ENCODE peak calls at places on chromosomes 11 and 22, in ten cellular contexts. X is aorta; A is PC-3; W is naive thymus-derived CD8-positive, alpha-beta T cell; E is central memory CD4-positive, alpha-beta T cell; Z is GM20000; Y is SW480; O is SK-MEL-5; P is brain microvascular endothelial cell; J is erythroblast. U is an unnamed sample.

GRCh38 chr11:106961518-106961917 is 56.8 kb downstream of the GUCY1A2 start:
- DNase-seq in P (peak), W (no peak), X (no peak), Y (no peak), Z (no peak), A (peak), E (no peak), J (no peak), O (peak), U (no peak)

GRCh38 chr22:20887375-20887774 is 28.6 kb downstream of the SNAP29 start:
- DNase-seq in O (no peak), A (peak), P (no peak), Z (no peak), E (no peak), J (no peak), X (no peak), W (no peak), Y (no peak), U (no peak)

GRCh38 chr22:38017272-38017920 is 33.0 kb upstream of the SOX10 start:
- DNase-seq in Z (no peak), E (no peak), J (peak), Y (no peak), O (peak), A (no peak), X (peak), P (peak), W (no peak), U (no peak)

GRCh38 chr11:79152511-79152910 is 288.3 kb downstream of the TENM4 start:
- DNase-seq in O (no peak), X (no peak), J (no peak), A (no peak), W (no peak), E (no peak), P (no peak), Y (no peak), Z (no peak), U (no peak)

GRCh38 chr11:16043617-16044016 is 312.7 kb downstream of the SOX6 start:
- DNase-seq in P (no peak), A (no peak), E (no peak), Z (no peak), O (no peak), J (no peak), W (no peak), X (no peak), Y (no peak), U (no peak)

GRCh38 chr11:38330578-38330977 is 1732.5 kb upstream of the RAG2 start:
- DNase-seq in P (no peak), A (no peak), Y (no peak), W (no peak), X (no peak), J (no peak), Z (no peak), O (peak), E (no peak), U (no peak)

GRCh38 chr22:47259990-47260389 is 497.5 kb downstream of the TBC1D22A start:
- DNase-seq in Y (no peak), Z (no peak), P (no peak), A (peak), W (no peak), X (no peak), J (peak), E (no peak), O (peak), U (no peak)

GRCh38 chr11:117492578-117493251 is 165.1 kb downstream of the CEP164 start:
- DNase-seq in A (no peak), E (no peak), Z (no peak), X (no peak), J (no peak), P (no peak), O (no peak), W (no peak), Y (no peak), U (no peak)

GRCh38 chr11:33387996-33388395 is 130.8 kb downstream of the HIPK3 start:
- DNase-seq in X (no peak), E (no peak), J (no peak), O (no peak), Y (no peak), A (no peak), Z (no peak), W (no peak), P (no peak), U (no peak)

GRCh38 chr11:15852179-15852578 is 504.2 kb downstream of the SOX6 start:
- DNase-seq in A (peak), Z (no peak), J (peak), O (peak), P (peak), X (no peak), E (no peak), W (no peak), Y (peak), U (no peak)

GRCh38 chr11:19947521-19948114 is 212.7 kb downstream of the DBX1 start:
- DNase-seq in X (no peak), O (no peak), P (no peak), J (no peak), W (no peak), A (no peak), Y (no peak), E (no peak), Z (no peak), U (no peak)

GRCh38 chr22:39136317-39136716 is 16.2 kb downstream of the CBX7 start:
- DNase-seq in P (no peak), O (no peak), X (peak), Z (no peak), E (no peak), J (no peak), Y (no peak), W (no peak), A (no peak), U (no peak)

GRCh38 chr11:63858628-63859550 is 20.0 kb downstream of the MARK2 start:
- DNase-seq in E (no peak), Y (no peak), W (no peak), O (peak), X (peak), A (no peak), Z (no peak), J (peak), P (peak), U (no peak)

U was measured in naive thymus-derived CD4-positive, alpha-beta T cell.